ENCODE peak calls at places on chromosomes 11 and 22, in ten cellular contexts. One of them, this sample, is unnamed. For H3K36me3, the result is how much of the 10 kb centered on the place peaks cover.

GRCh38 chr22:42800731-42801536 is 56.1 kb downstream of the ARFGAP3 start:
- DNase-seq in left lung: no peak
- DNase-seq in HAP-1: no peak
- DNase-seq in keratinocyte: no peak
- DNase-seq in right atrium auricular region: no peak
- DNase-seq in CD4-positive, CD25-positive, alpha-beta regulatory T cell: no peak
- DNase-seq in MG63: no peak
- DNase-seq in stomach: no peak
- DNase-seq in ascending aorta: peak
- DNase-seq in Peyer's patch: no peak
- DNase-seq in this sample: no peak

GRCh38 chr11:35115688-35116030 is 23.3 kb upstream of the CD44 start:
- DNase-seq in stomach: no peak
- DNase-seq in ascending aorta: no peak
- DNase-seq in Peyer's patch: no peak
- DNase-seq in right atrium auricular region: no peak
- DNase-seq in MG63: no peak
- DNase-seq in CD4-positive, CD25-positive, alpha-beta regulatory T cell: no peak
- DNase-seq in left lung: no peak
- DNase-seq in HAP-1: no peak
- DNase-seq in keratinocyte: no peak
- DNase-seq in this sample: no peak

GRCh38 chr11:112293614-112294013 is 33.0 kb upstream of the PLET1 start:
- DNase-seq in HAP-1: no peak
- DNase-seq in stomach: peak
- DNase-seq in keratinocyte: no peak
- DNase-seq in CD4-positive, CD25-positive, alpha-beta regulatory T cell: no peak
- DNase-seq in Peyer's patch: no peak
- DNase-seq in right atrium auricular region: no peak
- DNase-seq in MG63: no peak
- DNase-seq in ascending aorta: peak
- DNase-seq in left lung: no peak
- DNase-seq in this sample: no peak

GRCh38 chr11:106101797-106102196 is 24.3 kb downstream of the AASDHPPT start:
- DNase-seq in MG63: no peak
- DNase-seq in Peyer's patch: no peak
- DNase-seq in keratinocyte: no peak
- DNase-seq in HAP-1: no peak
- DNase-seq in left lung: no peak
- DNase-seq in ascending aorta: no peak
- DNase-seq in stomach: no peak
- DNase-seq in CD4-positive, CD25-positive, alpha-beta regulatory T cell: no peak
- DNase-seq in right atrium auricular region: no peak
- DNase-seq in this sample: no peak

GRCh38 chr11:132941024-132941646 is 591.2 kb downstream of the OPCML start:
- DNase-seq in MG63: no peak
- DNase-seq in HAP-1: peak
- DNase-seq in stomach: no peak
- DNase-seq in Peyer's patch: peak
- DNase-seq in right atrium auricular region: no peak
- DNase-seq in left lung: no peak
- DNase-seq in keratinocyte: no peak
- DNase-seq in CD4-positive, CD25-positive, alpha-beta regulatory T cell: peak
- DNase-seq in ascending aorta: no peak
- DNase-seq in this sample: peak

GRCh38 chr11:20259506-20259905 is 99.2 kb upstream of the DBX1 start:
- DNase-seq in CD4-positive, CD25-positive, alpha-beta regulatory T cell: no peak
- DNase-seq in keratinocyte: no peak
- DNase-seq in left lung: no peak
- DNase-seq in right atrium auricular region: no peak
- DNase-seq in ascending aorta: no peak
- DNase-seq in MG63: no peak
- DNase-seq in stomach: no peak
- DNase-seq in Peyer's patch: no peak
- DNase-seq in HAP-1: no peak
- DNase-seq in this sample: no peak

GRCh38 chr11:70272009-70272408 is 1.5 kb downstream of the PPFIA1 start:
- DNase-seq in MG63: no peak
- DNase-seq in Peyer's patch: no peak
- DNase-seq in HAP-1: no peak
- DNase-seq in right atrium auricular region: no peak
- DNase-seq in left lung: no peak
- DNase-seq in ascending aorta: no peak
- DNase-seq in stomach: no peak
- DNase-seq in CD4-positive, CD25-positive, alpha-beta regulatory T cell: no peak
- DNase-seq in keratinocyte: no peak
- DNase-seq in this sample: no peak

GRCh38 chr11:116312560-116313340 is 460.0 kb downstream of the BUD13 start:
- DNase-seq in ascending aorta: peak
- DNase-seq in stomach: peak
- DNase-seq in right atrium auricular region: peak
- DNase-seq in HAP-1: no peak
- DNase-seq in left lung: peak
- DNase-seq in CD4-positive, CD25-positive, alpha-beta regulatory T cell: no peak
- DNase-seq in Peyer's patch: peak
- DNase-seq in keratinocyte: no peak
- DNase-seq in MG63: peak
- DNase-seq in this sample: peak

GRCh38 chr22:43782448-43782847 is 29.7 kb downstream of the EFCAB6 start:
- DNase-seq in stomach: no peak
- DNase-seq in MG63: no peak
- DNase-seq in right atrium auricular region: no peak
- DNase-seq in ascending aorta: no peak
- DNase-seq in Peyer's patch: no peak
- DNase-seq in CD4-positive, CD25-positive, alpha-beta regulatory T cell: no peak
- DNase-seq in left lung: no peak
- DNase-seq in HAP-1: no peak
- DNase-seq in keratinocyte: no peak
- DNase-seq in this sample: no peak

GRCh38 chr22:37190262-37190780 is 2.3 kb upstream of the C1QTNF6 start:
- DNase-seq in left lung: no peak
- DNase-seq in stomach: no peak
- DNase-seq in CD4-positive, CD25-positive, alpha-beta regulatory T cell: no peak
- DNase-seq in Peyer's patch: no peak
- DNase-seq in keratinocyte: no peak
- DNase-seq in ascending aorta: no peak
- DNase-seq in HAP-1: no peak
- DNase-seq in MG63: no peak
- DNase-seq in right atrium auricular region: no peak
- DNase-seq in this sample: no peak

GRCh38 chr11:44619931-44620725 is 54.7 kb downstream of the CD82 start:
- DNase-seq in CD4-positive, CD25-positive, alpha-beta regulatory T cell: no peak
- DNase-seq in MG63: no peak
- DNase-seq in keratinocyte: no peak
- DNase-seq in HAP-1: no peak
- DNase-seq in right atrium auricular region: peak
- DNase-seq in Peyer's patch: peak
- DNase-seq in left lung: peak
- DNase-seq in stomach: peak
- DNase-seq in ascending aorta: peak
- DNase-seq in this sample: peak

GRCh38 chr11:9222654-9223053 is 42.5 kb downstream of the DENND5A start:
- DNase-seq in CD4-positive, CD25-positive, alpha-beta regulatory T cell: no peak
- DNase-seq in ascending aorta: no peak
- DNase-seq in left lung: no peak
- DNase-seq in HAP-1: no peak
- DNase-seq in MG63: no peak
- DNase-seq in Peyer's patch: no peak
- DNase-seq in keratinocyte: no peak
- DNase-seq in stomach: no peak
- DNase-seq in right atrium auricular region: no peak
- DNase-seq in this sample: no peak

GRCh38 chr11:117097567-117098268 is 510 bp downstream of the SIK3 start:
- DNase-seq in Peyer's patch: peak
- DNase-seq in MG63: peak
- DNase-seq in HAP-1: no peak
- DNase-seq in stomach: peak
- DNase-seq in right atrium auricular region: peak
- DNase-seq in CD4-positive, CD25-positive, alpha-beta regulatory T cell: peak
- DNase-seq in left lung: peak
- DNase-seq in keratinocyte: no peak
- DNase-seq in ascending aorta: peak
- DNase-seq in this sample: peak

GRCh38 chr11:9736365-9736764 is 72.5 kb downstream of the SWAP70 start:
- DNase-seq in right atrium auricular region: no peak
- DNase-seq in CD4-positive, CD25-positive, alpha-beta regulatory T cell: no peak
- DNase-seq in stomach: no peak
- DNase-seq in keratinocyte: no peak
- DNase-seq in HAP-1: no peak
- DNase-seq in left lung: no peak
- DNase-seq in Peyer's patch: no peak
- DNase-seq in MG63: no peak
- DNase-seq in ascending aorta: no peak
- DNase-seq in this sample: no peak

GRCh38 chr11:45664376-45665205 is 831 bp downstream of the CHST1 start:
- DNase-seq in keratinocyte: no peak
- DNase-seq in MG63: no peak
- DNase-seq in stomach: no peak
- DNase-seq in ascending aorta: no peak
- DNase-seq in HAP-1: no peak
- DNase-seq in Peyer's patch: no peak
- DNase-seq in CD4-positive, CD25-positive, alpha-beta regulatory T cell: no peak
- DNase-seq in right atrium auricular region: no peak
- DNase-seq in left lung: no peak
- DNase-seq in this sample: no peak

GRCh38 chr11:1289211-1289935 is 20.1 kb downstream of the TOLLIP start:
- DNase-seq in MG63: no peak
- DNase-seq in CD4-positive, CD25-positive, alpha-beta regulatory T cell: no peak
- DNase-seq in Peyer's patch: no peak
- DNase-seq in left lung: peak
- DNase-seq in keratinocyte: no peak
- DNase-seq in ascending aorta: no peak
- DNase-seq in stomach: no peak
- DNase-seq in right atrium auricular region: no peak
- DNase-seq in HAP-1: no peak
- DNase-seq in this sample: no peak
- H3K36me3 ChIP-seq in MG63: under half
- H3K36me3 ChIP-seq in CD4-positive, CD25-positive, alpha-beta regulatory T cell: half or more
- H3K36me3 ChIP-seq in Peyer's patch: under half
- H3K36me3 ChIP-seq in left lung: under half
- H3K36me3 ChIP-seq in keratinocyte: under half
- H3K36me3 ChIP-seq in ascending aorta: half or more
- H3K36me3 ChIP-seq in stomach: half or more
- H3K36me3 ChIP-seq in right atrium auricular region: half or more
- H3K36me3 ChIP-seq in HAP-1: under half
- H3K36me3 ChIP-seq in this sample: half or more

GRCh38 chr22:26452236-26453016 is 23.4 kb downstream of the ASPHD2 start:
- DNase-seq in right atrium auricular region: no peak
- DNase-seq in Peyer's patch: no peak
- DNase-seq in MG63: no peak
- DNase-seq in CD4-positive, CD25-positive, alpha-beta regulatory T cell: no peak
- DNase-seq in stomach: peak
- DNase-seq in HAP-1: no peak
- DNase-seq in keratinocyte: no peak
- DNase-seq in left lung: no peak
- DNase-seq in ascending aorta: peak
- DNase-seq in this sample: no peak
- H3K36me3 ChIP-seq in right atrium auricular region: under half
- H3K36me3 ChIP-seq in Peyer's patch: under half
- H3K36me3 ChIP-seq in MG63: under half
- H3K36me3 ChIP-seq in CD4-positive, CD25-positive, alpha-beta regulatory T cell: under half
- H3K36me3 ChIP-seq in stomach: half or more
- H3K36me3 ChIP-seq in HAP-1: under half
- H3K36me3 ChIP-seq in keratinocyte: under half
- H3K36me3 ChIP-seq in left lung: under half
- H3K36me3 ChIP-seq in ascending aorta: under half
- H3K36me3 ChIP-seq in this sample: half or more

DNA sequence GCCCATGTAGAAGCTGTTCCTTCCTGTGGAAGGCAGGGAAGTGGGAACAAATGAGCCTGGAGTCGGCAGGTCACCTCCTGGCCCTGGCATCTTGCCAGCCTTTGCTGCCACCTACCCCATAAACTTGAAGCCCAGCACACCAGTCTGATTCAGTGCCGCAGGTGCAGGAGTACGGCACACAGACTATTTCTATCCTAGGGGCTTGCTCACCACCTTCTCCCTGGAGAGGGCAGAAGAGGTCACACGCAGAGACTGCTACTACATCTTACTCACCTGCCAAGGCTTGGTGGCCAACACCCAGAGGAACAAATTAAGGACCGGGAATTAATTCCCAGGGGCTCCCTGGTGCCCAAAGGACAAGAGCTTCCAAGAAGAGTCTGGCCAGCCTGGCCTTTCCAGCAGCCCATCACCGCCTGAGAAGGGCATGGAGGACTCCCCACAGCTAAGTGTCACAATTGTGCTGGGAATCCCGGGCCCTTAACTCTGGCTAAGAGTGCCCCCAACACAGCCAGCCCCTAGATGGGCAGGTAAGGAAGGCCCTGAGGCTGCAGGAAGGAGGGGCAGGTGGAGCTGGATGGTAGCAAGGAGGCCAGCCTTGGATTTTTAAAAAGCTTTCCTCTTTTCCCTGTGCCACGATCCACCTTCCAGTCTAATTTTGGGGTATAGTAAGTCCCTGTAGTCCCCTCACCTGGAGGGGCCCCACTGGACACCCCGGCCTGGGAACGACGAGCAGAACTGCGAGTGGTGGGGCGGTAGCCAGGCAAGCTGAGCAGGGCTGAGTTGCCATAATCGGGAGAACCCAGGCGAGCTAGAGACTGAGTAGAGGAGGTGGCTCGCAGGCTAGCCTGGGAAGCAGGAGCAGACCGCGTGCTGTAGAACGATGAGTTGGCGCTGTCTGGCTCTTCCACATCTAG is 6.9 kb downstream of the IL18BP start:
- DNase-seq in HAP-1: no peak
- DNase-seq in ascending aorta: peak
- DNase-seq in Peyer's patch: no peak
- DNase-seq in MG63: no peak
- DNase-seq in left lung: no peak
- DNase-seq in stomach: no peak
- DNase-seq in keratinocyte: no peak
- DNase-seq in right atrium auricular region: no peak
- DNase-seq in CD4-positive, CD25-positive, alpha-beta regulatory T cell: no peak
- DNase-seq in this sample: no peak
- H3K36me3 ChIP-seq in HAP-1: half or more
- H3K36me3 ChIP-seq in ascending aorta: half or more
- H3K36me3 ChIP-seq in Peyer's patch: under half
- H3K36me3 ChIP-seq in MG63: half or more
- H3K36me3 ChIP-seq in left lung: under half
- H3K36me3 ChIP-seq in stomach: half or more
- H3K36me3 ChIP-seq in keratinocyte: under half
- H3K36me3 ChIP-seq in right atrium auricular region: half or more
- H3K36me3 ChIP-seq in CD4-positive, CD25-positive, alpha-beta regulatory T cell: half or more
- H3K36me3 ChIP-seq in this sample: under half

GRCh38 chr11:47750725-47751124 is 16.4 kb downstream of the FNBP4 start:
- DNase-seq in left lung: no peak
- DNase-seq in Peyer's patch: no peak
- DNase-seq in right atrium auricular region: no peak
- DNase-seq in ascending aorta: no peak
- DNase-seq in MG63: no peak
- DNase-seq in keratinocyte: no peak
- DNase-seq in CD4-positive, CD25-positive, alpha-beta regulatory T cell: no peak
- DNase-seq in HAP-1: no peak
- DNase-seq in stomach: no peak
- DNase-seq in this sample: no peak

DNA sequence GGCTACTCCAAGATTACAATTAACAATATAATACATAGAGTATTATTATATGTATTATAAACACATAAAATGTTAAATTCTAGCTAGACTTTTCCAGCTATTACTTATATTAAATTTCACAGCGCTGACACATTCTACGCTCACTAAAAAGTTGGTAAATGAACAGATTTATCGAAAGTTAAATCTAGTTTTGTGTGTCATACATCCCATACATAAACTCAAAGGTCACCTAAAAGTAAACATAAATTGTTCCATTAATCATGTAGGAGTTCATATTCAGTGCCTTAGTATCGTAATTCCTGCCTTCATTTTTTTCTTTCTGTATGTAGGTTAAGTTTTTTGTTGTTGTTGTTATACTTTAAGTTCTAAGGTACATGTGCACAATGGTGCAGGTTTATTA is 10.9 kb downstream of the FNBP4 start:
- DNase-seq in right atrium auricular region: no peak
- DNase-seq in keratinocyte: no peak
- DNase-seq in Peyer's patch: no peak
- DNase-seq in HAP-1: no peak
- DNase-seq in CD4-positive, CD25-positive, alpha-beta regulatory T cell: no peak
- DNase-seq in MG63: no peak
- DNase-seq in ascending aorta: no peak
- DNase-seq in stomach: no peak
- DNase-seq in left lung: no peak
- DNase-seq in this sample: no peak
- H3K36me3 ChIP-seq in right atrium auricular region: half or more
- H3K36me3 ChIP-seq in keratinocyte: under half
- H3K36me3 ChIP-seq in Peyer's patch: under half
- H3K36me3 ChIP-seq in HAP-1: half or more
- H3K36me3 ChIP-seq in CD4-positive, CD25-positive, alpha-beta regulatory T cell: half or more
- H3K36me3 ChIP-seq in MG63: half or more
- H3K36me3 ChIP-seq in ascending aorta: half or more
- H3K36me3 ChIP-seq in stomach: half or more
- H3K36me3 ChIP-seq in left lung: under half
- H3K36me3 ChIP-seq in this sample: under half